ENCODE peak calls at places on chromosomes 2 and 18, in eight cellular contexts. One of them, this sample, is unnamed.

GRCh38 chr2:47686018-47686417 is 96.9 kb upstream of the MSH6 start:
- DNase-seq in kidney: no peak
- DNase-seq in HepG2: peak
- DNase-seq in body of pancreas: no peak
- DNase-seq in nephron progenitor cell: no peak
- DNase-seq in LoVo: no peak
- DNase-seq in aorta: no peak
- DNase-seq in Right ventricle myocardium superior: no peak
- DNase-seq in this sample: no peak

GRCh38 chr2:181959508-181959907 is 26.1 kb upstream of the PPP1R1C start:
- DNase-seq in kidney: no peak
- DNase-seq in HepG2: no peak
- DNase-seq in body of pancreas: no peak
- DNase-seq in nephron progenitor cell: no peak
- DNase-seq in LoVo: no peak
- DNase-seq in aorta: no peak
- DNase-seq in Right ventricle myocardium superior: no peak
- DNase-seq in this sample: no peak

GRCh38 chr2:170298861-170299429 is 121.0 kb downstream of the MYO3B start:
- DNase-seq in kidney: no peak
- DNase-seq in HepG2: no peak
- DNase-seq in body of pancreas: no peak
- DNase-seq in nephron progenitor cell: no peak
- DNase-seq in LoVo: no peak
- DNase-seq in aorta: no peak
- DNase-seq in Right ventricle myocardium superior: no peak
- DNase-seq in this sample: no peak

GRCh38 chr2:113253453-113253852 is 25.3 kb downstream of the PAX8 start:
- DNase-seq in kidney: no peak
- DNase-seq in HepG2: no peak
- DNase-seq in body of pancreas: no peak
- DNase-seq in nephron progenitor cell: no peak
- DNase-seq in LoVo: no peak
- DNase-seq in aorta: no peak
- DNase-seq in Right ventricle myocardium superior: no peak
- DNase-seq in this sample: no peak

GRCh38 chr2:144215701-144216675 is 303.9 kb downstream of the ZEB2 start:
- DNase-seq in kidney: no peak
- DNase-seq in HepG2: no peak
- DNase-seq in body of pancreas: no peak
- DNase-seq in nephron progenitor cell: no peak
- DNase-seq in LoVo: no peak
- DNase-seq in aorta: no peak
- DNase-seq in Right ventricle myocardium superior: no peak
- DNase-seq in this sample: no peak

GRCh38 chr18:59084286-59084779 is 55.4 kb upstream of the SEC11C start:
- DNase-seq in kidney: peak
- DNase-seq in HepG2: peak
- DNase-seq in body of pancreas: peak
- DNase-seq in nephron progenitor cell: peak
- DNase-seq in LoVo: peak
- DNase-seq in aorta: peak
- DNase-seq in Right ventricle myocardium superior: peak
- DNase-seq in this sample: peak

GRCh38 chr2:72788756-72789155 is 37.1 kb downstream of the EXOC6B start:
- DNase-seq in kidney: no peak
- DNase-seq in HepG2: no peak
- DNase-seq in body of pancreas: no peak
- DNase-seq in nephron progenitor cell: no peak
- DNase-seq in LoVo: no peak
- DNase-seq in aorta: peak
- DNase-seq in Right ventricle myocardium superior: no peak
- DNase-seq in this sample: no peak

GRCh38 chr2:196360650-196361049 is 189.3 kb upstream of the STK17B start:
- DNase-seq in kidney: no peak
- DNase-seq in HepG2: no peak
- DNase-seq in body of pancreas: no peak
- DNase-seq in nephron progenitor cell: no peak
- DNase-seq in LoVo: no peak
- DNase-seq in aorta: no peak
- DNase-seq in Right ventricle myocardium superior: no peak
- DNase-seq in this sample: no peak

GRCh38 chr2:176669398-176670174 is 400.3 kb downstream of the MTX2 start:
- DNase-seq in kidney: no peak
- DNase-seq in HepG2: no peak
- DNase-seq in body of pancreas: no peak
- DNase-seq in nephron progenitor cell: no peak
- DNase-seq in LoVo: no peak
- DNase-seq in aorta: no peak
- DNase-seq in Right ventricle myocardium superior: no peak
- DNase-seq in this sample: no peak

GRCh38 chr2:47307066-47307465 is 95.9 kb upstream of the MSH2 start:
- DNase-seq in kidney: no peak
- DNase-seq in HepG2: no peak
- DNase-seq in body of pancreas: no peak
- DNase-seq in nephron progenitor cell: no peak
- DNase-seq in LoVo: no peak
- DNase-seq in aorta: no peak
- DNase-seq in Right ventricle myocardium superior: no peak
- DNase-seq in this sample: no peak

GRCh38 chr18:36620801-36621200 is 208.0 kb downstream of the TPGS2 start:
- DNase-seq in kidney: no peak
- DNase-seq in HepG2: no peak
- DNase-seq in body of pancreas: no peak
- DNase-seq in nephron progenitor cell: no peak
- DNase-seq in LoVo: no peak
- DNase-seq in aorta: no peak
- DNase-seq in Right ventricle myocardium superior: no peak
- DNase-seq in this sample: no peak

GRCh38 chr2:99488587-99488998 is 1.2 kb downstream of the REV1 start:
- DNase-seq in kidney: no peak
- DNase-seq in HepG2: peak
- DNase-seq in body of pancreas: no peak
- DNase-seq in nephron progenitor cell: no peak
- DNase-seq in LoVo: peak
- DNase-seq in aorta: no peak
- DNase-seq in Right ventricle myocardium superior: no peak
- DNase-seq in this sample: no peak

GRCh38 chr2:207984765-207985480 is 40.4 kb downstream of the PLEKHM3 start:
- DNase-seq in kidney: no peak
- DNase-seq in HepG2: no peak
- DNase-seq in body of pancreas: no peak
- DNase-seq in nephron progenitor cell: no peak
- DNase-seq in LoVo: no peak
- DNase-seq in aorta: no peak
- DNase-seq in Right ventricle myocardium superior: no peak
- DNase-seq in this sample: no peak

GRCh38 chr2:3126171-3126685 is 251.4 kb downstream of the EIPR1 start:
- DNase-seq in kidney: peak
- DNase-seq in HepG2: no peak
- DNase-seq in body of pancreas: no peak
- DNase-seq in nephron progenitor cell: no peak
- DNase-seq in LoVo: no peak
- DNase-seq in aorta: no peak
- DNase-seq in Right ventricle myocardium superior: no peak
- DNase-seq in this sample: no peak

GRCh38 chr18:57780318-57781127 is 22.6 kb downstream of the ATP8B1 start:
- DNase-seq in kidney: no peak
- DNase-seq in HepG2: no peak
- DNase-seq in body of pancreas: no peak
- DNase-seq in nephron progenitor cell: no peak
- DNase-seq in LoVo: no peak
- DNase-seq in aorta: no peak
- DNase-seq in Right ventricle myocardium superior: no peak
- DNase-seq in this sample: no peak